ENCODE peak calls at places on chromosomes 16 and 17, in ten cellular contexts. Q is IMR-90, B is cardiac muscle cell, I is left ventricle myocardium inferior, K is thoracic aorta, H is heart left ventricle, U is ovary, Z is sigmoid colon, T is Peyer's patch, F is GM23248. E is an unnamed sample.

GRCh38 chr16:87384162-87384999 is 805 bp upstream of the FBXO31 start:
- DNase-seq in K (no peak), T (peak; percentile 54), U (peak; percentile 71), Z (peak; percentile 80), H (peak; percentile 64), B (no peak), F (peak; percentile 80), Q (no peak), I (peak; percentile 68), E (no peak)

GRCh38 chr17:75008373-75008772 is 4.1 kb upstream of the MRPL58 start:
- DNase-seq in F (no peak), B (no peak), H (no peak), Q (no peak), K (no peak), I (no peak), Z (no peak), U (no peak), T (no peak), E (no peak)

GRCh38 chr17:77185137-77185536 is 44.4 kb downstream of the SEC14L1 start:
- DNase-seq in U (no peak), B (no peak), F (peak; percentile 27), Q (no peak), H (no peak), K (no peak), T (no peak), I (no peak), Z (no peak), E (no peak)

GRCh38 chr16:17258848-17259713 is 211.7 kb downstream of the XYLT1 start:
- DNase-seq in H (no peak), I (no peak), U (no peak), Z (no peak), T (peak; percentile 83), Q (peak; percentile 6), K (no peak), F (peak; percentile 25), B (no peak), E (no peak)

GRCh38 chr16:50369133-50369804 is 481 bp upstream of the BRD7 start:
- DNase-seq in F (no peak), U (no peak), H (no peak), K (no peak), I (no peak), T (no peak), B (no peak), Q (no peak), Z (no peak), E (no peak)

GRCh38 chr17:1958134-1958881 is 66.8 kb downstream of the RTN4RL1 start:
- DNase-seq in H (no peak), T (no peak), Q (no peak), F (peak; percentile 17), U (no peak), K (no peak), I (no peak), Z (no peak), B (peak; percentile 15), E (no peak)

GRCh38 chr16:6081320-6081976 is 983.9 kb upstream of the EEF2KMT start:
- DNase-seq in Z (no peak), B (no peak), T (peak; percentile 81), I (no peak), H (no peak), U (no peak), Q (no peak), F (peak; percentile 8), K (no peak), E (no peak)

GRCh38 chr17:49501496-49501895 is 6.4 kb downstream of the NGFR start:
- DNase-seq in Q (no peak), K (no peak), Z (no peak), T (no peak), H (no peak), I (no peak), B (no peak), F (no peak), U (no peak), E (no peak)

GRCh38 chr17:3004150-3004801 is 59.1 kb downstream of the OR1D5 start:
- DNase-seq in K (peak; percentile 99), Z (peak; percentile 100), F (peak; percentile 98), B (peak; percentile 99), I (peak; percentile 99), H (peak; percentile 98), Q (peak; percentile 96), U (peak; percentile 100), T (peak; percentile 97), E (peak; percentile 75)

GRCh38 chr16:57255686-57256415 is 10.8 kb downstream of the ARL2BP start:
- DNase-seq in H (no peak), B (no peak), U (no peak), T (peak; percentile 33), F (no peak), K (no peak), Z (no peak), I (no peak), Q (no peak), E (no peak)

GRCh38 chr17:66751771-66752170 is 83.1 kb upstream of the CACNG5 start:
- DNase-seq in Z (no peak), F (no peak), H (no peak), B (no peak), T (no peak), I (no peak), Q (no peak), K (no peak), U (no peak), E (no peak)

GRCh38 chr17:17813055-17813724 is 23.6 kb downstream of the SREBF1 start:
- DNase-seq in F (no peak), Z (no peak), U (no peak), I (no peak), H (no peak), B (no peak), Q (no peak), T (no peak), K (no peak), E (no peak)

GRCh38 chr17:77779711-77780539 is 178.6 kb upstream of the TNRC6C start:
- DNase-seq in T (no peak), F (no peak), Q (no peak), U (peak; percentile 33), I (peak; percentile 41), H (peak; percentile 36), Z (peak; percentile 77), K (no peak), B (peak; percentile 38), E (no peak)

GRCh38 chr16:87559976-87560375 is 42.3 kb upstream of the JPH3 start:
- DNase-seq in I (no peak), B (peak; percentile 42), T (no peak), K (no peak), U (no peak), Z (no peak), H (no peak), F (no peak), Q (no peak), E (no peak)

GRCh38 chr17:28181568-28181967 is 137.4 kb upstream of the TMEM97 start:
- DNase-seq in Z (no peak), I (no peak), T (no peak), K (no peak), F (no peak), H (no peak), Q (no peak), B (no peak), U (no peak), E (no peak)

GRCh38 chr17:79808763-79809529 is 12.1 kb upstream of the CBX8 start:
- DNase-seq in Z (no peak), Q (no peak), B (peak; percentile 60), T (peak; percentile 66), U (no peak), H (no peak), F (no peak), K (no peak), I (no peak), E (no peak)

GRCh38 chr17:57276621-57277020 is 20.3 kb downstream of the MSI2 start:
- DNase-seq in Z (no peak), U (no peak), T (no peak), I (no peak), K (no peak), F (no peak), B (no peak), H (no peak), Q (no peak), E (no peak)

GRCh38 chr17:38959508-38959907 is 7.7 kb downstream of the FBXO47 start:
- DNase-seq in K (no peak), Z (no peak), F (no peak), Q (no peak), H (no peak), B (no peak), I (no peak), U (no peak), T (no peak), E (no peak)

GRCh38 chr16:4659363-4660353 is 33.7 kb upstream of the NUDT16L1 start:
- DNase-seq in H (no peak), K (no peak), U (no peak), F (no peak), B (no peak), Q (no peak), T (no peak), I (no peak), Z (no peak), E (peak; percentile 14)
- H3K4me1 ChIP-seq in H (peaks cover 7% of the 10 kb centered on the region), K (peaks cover 13% of the 10 kb centered on the region), U (peaks cover 3% of the 10 kb centered on the region), F (no peaks in the 10 kb centered on the region), B (no peaks in the 10 kb centered on the region), Q (no peaks in the 10 kb centered on the region), T (peaks cover 3% of the 10 kb centered on the region), I (peaks cover 38% of the 10 kb centered on the region), Z (peaks cover 17% of the 10 kb centered on the region), E (peaks cover 61% of the 10 kb centered on the region)

DNA sequence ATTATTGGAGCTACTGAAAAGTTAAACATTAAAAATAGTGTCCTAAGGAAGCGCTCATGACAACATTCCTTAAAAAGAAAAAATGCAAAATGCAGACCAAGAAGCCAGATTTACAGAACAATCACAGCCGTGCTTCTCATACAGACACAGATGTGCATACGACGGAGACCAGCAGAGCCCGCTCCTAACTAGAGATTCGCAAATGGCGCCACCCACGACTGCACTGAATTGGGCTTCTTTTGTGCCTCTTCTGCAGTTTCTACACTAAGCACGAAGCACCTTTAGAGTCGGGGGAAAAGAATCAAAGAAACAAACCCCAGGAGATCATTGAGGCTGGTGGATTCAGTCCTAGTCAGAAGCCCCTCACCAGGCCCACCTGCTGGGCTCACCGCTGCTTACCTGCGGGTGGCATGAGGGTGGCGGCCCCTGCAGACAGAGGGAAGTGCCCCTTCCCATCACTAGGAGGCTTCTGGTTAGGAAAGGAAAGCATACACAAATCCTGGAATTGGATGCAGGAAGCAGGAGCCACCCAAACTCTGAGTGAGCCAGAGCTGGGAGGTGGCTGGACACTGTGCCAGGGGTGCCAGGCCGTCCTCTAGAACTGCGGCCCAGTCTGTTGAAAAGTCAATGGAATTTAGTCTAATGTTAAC is 64.9 kb upstream of the CHMP6 start:
- DNase-seq in U (no peak), Q (no peak), K (no peak), T (no peak), B (no peak), H (no peak), F (no peak), I (no peak), Z (no peak), E (no peak)
- H3K4me3 ChIP-seq in U (no peak overlapping the region), Q (no peak overlapping the region), K (no peak overlapping the region), T (no peak overlapping the region), B (no peak overlapping the region), H (no peak overlapping the region), F (no peak overlapping the region), I (no peak overlapping the region), Z (no peak overlapping the region), E (no peak overlapping the region)

GRCh38 chr16:69769404-69769803 is 7.3 kb downstream of the WWP2 start:
- DNase-seq in Z (no peak), F (no peak), K (no peak), H (no peak), U (no peak), B (no peak), I (no peak), T (no peak), Q (no peak), E (no peak)
- H3K4me1 ChIP-seq in Z (no peaks in the 10 kb centered on the region), F (peaks cover 6% of the 10 kb centered on the region), K (no peaks in the 10 kb centered on the region), H (no peaks in the 10 kb centered on the region), U (peaks cover 3% of the 10 kb centered on the region), B (no peaks in the 10 kb centered on the region), I (peaks cover 20% of the 10 kb centered on the region), T (no peaks in the 10 kb centered on the region), Q (peaks cover 2% of the 10 kb centered on the region), E (peaks cover 8% of the 10 kb centered on the region)

GRCh38 chr16:67872131-67872630 is 671 bp upstream of the EDC4 start:
- DNase-seq in F (no peak), T (no peak), B (no peak), U (no peak), H (no peak), K (no peak), I (no peak), Z (no peak), Q (no peak), E (no peak)
- H3K4me3 ChIP-seq in F (peak overlapping the region; percentile 78), T (peak overlapping the region; percentile 72), B (no peak overlapping the region), U (peak overlapping the region; percentile 89), H (peak overlapping the region; percentile 75), K (peak overlapping the region; percentile 95), I (peak overlapping the region; percentile 98), Z (peak overlapping the region; percentile 80), Q (no peak overlapping the region), E (peak overlapping the region; percentile 87)

E was measured in CD8-positive, alpha-beta T cell.